ENCODE peak calls at places on chromosomes 16 and 17, in ten cellular contexts. One of them, this sample, is unnamed.

GRCh38 chr17:9002236-9002609 is 19.1 kb upstream of the NTN1 start:
- DNase-seq in psoas muscle: no peak
- DNase-seq in T follicular helper cell: no peak
- DNase-seq in H54: no peak
- DNase-seq in left cardiac atrium: peak; percentile 48
- DNase-seq in nephron progenitor cell: peak; percentile 53
- DNase-seq in C1 segment of cervical spinal cord: no peak
- DNase-seq in PC-3: no peak
- DNase-seq in hepatic stellate cell: no peak
- DNase-seq in NCI-H345: no peak
- DNase-seq in this sample: no peak

GRCh38 chr16:30875881-30876791 is 17.7 kb downstream of the BCL7C start:
- DNase-seq in psoas muscle: no peak
- DNase-seq in T follicular helper cell: no peak
- DNase-seq in H54: no peak
- DNase-seq in left cardiac atrium: no peak
- DNase-seq in nephron progenitor cell: no peak
- DNase-seq in C1 segment of cervical spinal cord: peak; percentile 44
- DNase-seq in PC-3: no peak
- DNase-seq in hepatic stellate cell: peak; percentile 36
- DNase-seq in NCI-H345: peak; percentile 32
- DNase-seq in this sample: no peak

GRCh38 chr16:10906914-10907756 is 30.1 kb downstream of the CIITA start:
- DNase-seq in psoas muscle: no peak
- DNase-seq in T follicular helper cell: no peak
- DNase-seq in H54: no peak
- DNase-seq in left cardiac atrium: peak; percentile 40
- DNase-seq in nephron progenitor cell: no peak
- DNase-seq in C1 segment of cervical spinal cord: peak; percentile 36
- DNase-seq in PC-3: no peak
- DNase-seq in hepatic stellate cell: no peak
- DNase-seq in NCI-H345: no peak
- DNase-seq in this sample: no peak

GRCh38 chr17:1168537-1169234 is 11.1 kb downstream of the ABR start:
- DNase-seq in psoas muscle: no peak
- DNase-seq in T follicular helper cell: no peak
- DNase-seq in H54: no peak
- DNase-seq in left cardiac atrium: no peak
- DNase-seq in nephron progenitor cell: peak; percentile 35
- DNase-seq in C1 segment of cervical spinal cord: peak; percentile 65
- DNase-seq in PC-3: no peak
- DNase-seq in hepatic stellate cell: no peak
- DNase-seq in NCI-H345: no peak
- DNase-seq in this sample: no peak

GRCh38 chr17:81502471-81503017 is 10.1 kb downstream of the ACTG1 start:
- DNase-seq in psoas muscle: no peak
- DNase-seq in T follicular helper cell: no peak
- DNase-seq in H54: no peak
- DNase-seq in left cardiac atrium: no peak
- DNase-seq in nephron progenitor cell: no peak
- DNase-seq in C1 segment of cervical spinal cord: no peak
- DNase-seq in PC-3: no peak
- DNase-seq in hepatic stellate cell: no peak
- DNase-seq in NCI-H345: no peak
- DNase-seq in this sample: no peak

GRCh38 chr16:72043539-72043938 is 10.8 kb upstream of the HP start:
- DNase-seq in psoas muscle: no peak
- DNase-seq in T follicular helper cell: no peak
- DNase-seq in H54: no peak
- DNase-seq in left cardiac atrium: no peak
- DNase-seq in nephron progenitor cell: no peak
- DNase-seq in C1 segment of cervical spinal cord: no peak
- DNase-seq in PC-3: no peak
- DNase-seq in hepatic stellate cell: no peak
- DNase-seq in NCI-H345: no peak
- DNase-seq in this sample: no peak

GRCh38 chr17:78667091-78667490 is 89.9 kb upstream of the DNAH17 start:
- DNase-seq in psoas muscle: no peak
- DNase-seq in T follicular helper cell: no peak
- DNase-seq in H54: no peak
- DNase-seq in left cardiac atrium: no peak
- DNase-seq in nephron progenitor cell: no peak
- DNase-seq in C1 segment of cervical spinal cord: no peak
- DNase-seq in PC-3: no peak
- DNase-seq in hepatic stellate cell: no peak
- DNase-seq in NCI-H345: no peak
- DNase-seq in this sample: no peak

GRCh38 chr17:82668631-82669099 is 20.4 kb upstream of the WDR45B start:
- DNase-seq in psoas muscle: peak; percentile 84
- DNase-seq in T follicular helper cell: peak; percentile 10
- DNase-seq in H54: no peak
- DNase-seq in left cardiac atrium: peak; percentile 53
- DNase-seq in nephron progenitor cell: peak; percentile 64
- DNase-seq in C1 segment of cervical spinal cord: peak; percentile 53
- DNase-seq in PC-3: peak; percentile 73
- DNase-seq in hepatic stellate cell: no peak
- DNase-seq in NCI-H345: peak; percentile 38
- DNase-seq in this sample: peak; percentile 74

GRCh38 chr17:75832164-75832651 is 12.0 kb downstream of the UNC13D start:
- DNase-seq in psoas muscle: no peak
- DNase-seq in T follicular helper cell: no peak
- DNase-seq in H54: peak; percentile 96
- DNase-seq in left cardiac atrium: peak; percentile 48
- DNase-seq in nephron progenitor cell: no peak
- DNase-seq in C1 segment of cervical spinal cord: no peak
- DNase-seq in PC-3: peak; percentile 60
- DNase-seq in hepatic stellate cell: no peak
- DNase-seq in NCI-H345: no peak
- DNase-seq in this sample: no peak

GRCh38 chr17:60079401-60079861 is 710 bp upstream of the HEATR6 start:
- DNase-seq in psoas muscle: no peak
- DNase-seq in T follicular helper cell: no peak
- DNase-seq in H54: no peak
- DNase-seq in left cardiac atrium: no peak
- DNase-seq in nephron progenitor cell: no peak
- DNase-seq in C1 segment of cervical spinal cord: no peak
- DNase-seq in PC-3: peak; percentile 58
- DNase-seq in hepatic stellate cell: peak; percentile 41
- DNase-seq in NCI-H345: no peak
- DNase-seq in this sample: no peak

GRCh38 chr16:4092547-4093265 is 23.5 kb downstream of the ADCY9 start:
- DNase-seq in psoas muscle: no peak
- DNase-seq in T follicular helper cell: no peak
- DNase-seq in H54: no peak
- DNase-seq in left cardiac atrium: no peak
- DNase-seq in nephron progenitor cell: no peak
- DNase-seq in C1 segment of cervical spinal cord: no peak
- DNase-seq in PC-3: no peak
- DNase-seq in hepatic stellate cell: no peak
- DNase-seq in NCI-H345: no peak
- DNase-seq in this sample: no peak